ENCODE peak calls at places on chromosomes 16 and 17, in six cellular contexts. X, Q, C, T, M and N are unnamed samples.

GRCh38 chr16:74034862-74035261 is 261.8 kb upstream of the PSMD7 start:
- DNase-seq in Q (no peak), X (peak), M (no peak), C (peak), T (no peak), N (no peak)

GRCh38 chr16:49460786-49461470 is 87.3 kb downstream of the C16orf78 start:
- DNase-seq in M (no peak), X (no peak), Q (no peak), T (no peak), C (no peak), N (no peak)

GRCh38 chr16:31138621-31139578 is 3.4 kb upstream of the PRSS8 start:
- DNase-seq in C (peak), Q (peak), T (peak), M (no peak), X (peak), N (no peak)

GRCh38 chr17:47813077-47813476 is 8.5 kb downstream of the OSBPL7 start:
- DNase-seq in T (no peak), M (no peak), Q (no peak), C (no peak), X (no peak), N (no peak)

GRCh38 chr16:65229191-65229662 is 107.4 kb upstream of the CDH11 start:
- DNase-seq in Q (no peak), T (peak), X (no peak), M (no peak), C (peak), N (no peak)

GRCh38 chr17:50841949-50842354 is 6.6 kb downstream of the WFIKKN2 start:
- DNase-seq in T (peak), Q (peak), M (peak), X (peak), C (peak), N (no peak)

GRCh38 chr17:40341808-40342574 is 22.5 kb downstream of the GJD3 start:
- DNase-seq in Q (peak), C (peak), X (peak), M (peak), T (peak), N (no peak)

GRCh38 chr16:75908718-75909117 is 182.4 kb upstream of the CPHXL start:
- DNase-seq in C (no peak), M (no peak), X (no peak), T (no peak), Q (no peak), N (no peak)

GRCh38 chr16:86019446-86020047 is 120.6 kb downstream of the IRF8 start:
- DNase-seq in M (no peak), Q (no peak), T (no peak), C (no peak), X (no peak), N (no peak)

GRCh38 chr16:86751081-86752030 is 173.0 kb downstream of the FOXL1 start:
- DNase-seq in T (peak), Q (peak), X (no peak), M (no peak), C (peak), N (peak)

GRCh38 chr16:31243734-31244670 is 15.8 kb upstream of the ITGAM start:
- DNase-seq in T (no peak), M (peak), Q (no peak), C (no peak), X (no peak), N (no peak)

GRCh38 chr16:23535901-23536300 is 21.2 kb downstream of the EARS2 start:
- DNase-seq in T (no peak), M (no peak), X (no peak), Q (no peak), C (peak), N (no peak)

GRCh38 chr17:80317706-80317980 is 57.0 kb downstream of the RNF213 start:
- DNase-seq in X (no peak), Q (no peak), T (no peak), M (no peak), C (no peak), N (no peak)